ENCODE peak calls at places on chromosomes 5 and 9, in five cellular contexts. K, S, D, W and N are unnamed samples.

GRCh38 chr9:130985606-130986162 is 23.3 kb upstream of the LAMC3 start:
- DNase-seq in K (no peak), S (no peak), D (no peak), W (no peak), N (no peak)

GRCh38 chr5:133934822-133935793 is 33.3 kb downstream of the C5orf15 start:
- DNase-seq in K (no peak), S (no peak), D (peak), W (no peak), N (no peak)

GRCh38 chr5:107812570-107813141 is 141.9 kb upstream of the EFNA5 start:
- DNase-seq in K (no peak), S (no peak), D (no peak), W (no peak), N (peak)

GRCh38 chr5:108421713-108422112 is 39.8 kb upstream of the FBXL17 start:
- DNase-seq in K (no peak), S (no peak), D (no peak), W (no peak), N (no peak)

GRCh38 chr5:22651355-22651754 is 201.8 kb downstream of the CDH12 start:
- DNase-seq in K (no peak), S (no peak), D (no peak), W (no peak), N (no peak)

GRCh38 chr9:132673355-132673754 is 3.1 kb downstream of the GTF3C4 start:
- DNase-seq in K (no peak), S (peak), D (no peak), W (no peak), N (peak)

GRCh38 chr5:34841816-34842215 is 2.9 kb downstream of the TTC23L start:
- DNase-seq in K (no peak), S (no peak), D (no peak), W (no peak), N (no peak)

GRCh38 chr5:23284656-23285055 is 222.8 kb upstream of the PRDM9 start:
- DNase-seq in K (no peak), S (no peak), D (no peak), W (no peak), N (no peak)

GRCh38 chr5:91499943-91500531 is 116.9 kb upstream of the ARRDC3 start:
- DNase-seq in K (no peak), S (peak), D (no peak), W (no peak), N (peak)

GRCh38 chr9:85727500-85727899 is 14.3 kb downstream of the AGTPBP1 start:
- DNase-seq in K (no peak), S (no peak), D (no peak), W (no peak), N (peak)

GRCh38 chr9:22036866-22037626 is 27.9 kb upstream of the CDKN2B start:
- DNase-seq in K (no peak), S (no peak), D (no peak), W (no peak), N (no peak)

GRCh38 chr9:98678244-98678842 is 30.4 kb downstream of the GABBR2 start:
- DNase-seq in K (no peak), S (peak), D (peak), W (no peak), N (peak)

GRCh38 chr5:83551826-83552225 is 80.3 kb downstream of the VCAN start:
- DNase-seq in K (no peak), S (no peak), D (no peak), W (no peak), N (peak)

GRCh38 chr5:123460296-123460729 is 37.1 kb upstream of the CEP120 start:
- DNase-seq in K (peak), S (peak), D (no peak), W (no peak), N (no peak)

GRCh38 chr9:117919594-117919993 is 215.4 kb downstream of the TLR4 start:
- DNase-seq in K (no peak), S (no peak), D (no peak), W (no peak), N (no peak)

GRCh38 chr5:54654211-54654610 is 136.7 kb downstream of the SNX18 start:
- DNase-seq in K (no peak), S (no peak), D (no peak), W (no peak), N (no peak)

GRCh38 chr9:8632493-8632892 is 832.9 kb upstream of the DMAC1 start:
- DNase-seq in K (no peak), S (no peak), D (no peak), W (no peak), N (no peak)

GRCh38 chr5:66554211-66554610 is 42.0 kb upstream of the MAST4 start:
- DNase-seq in K (peak), S (no peak), D (no peak), W (no peak), N (peak)

GRCh38 chr9:115204827-115205506 is 87.0 kb upstream of the TNC start:
- DNase-seq in K (no peak), S (peak), D (no peak), W (no peak), N (no peak)

GRCh38 chr5:98341038-98341710 is 432.3 kb upstream of the RGMB start:
- DNase-seq in K (peak), S (no peak), D (no peak), W (no peak), N (peak)

GRCh38 chr9:76688471-76689238 is 75.6 kb upstream of the PCA3 start:
- DNase-seq in K (no peak), S (no peak), D (no peak), W (no peak), N (no peak)

GRCh38 chr5:50889790-50890189 is 223.4 kb downstream of the PARP8 start:
- DNase-seq in K (no peak), S (no peak), D (no peak), W (no peak), N (no peak)

GRCh38 chr5:180563994-180564393 is 27.3 kb downstream of the SCGB3A1 start:
- DNase-seq in K (no peak), S (no peak), D (no peak), W (no peak), N (no peak)

GRCh38 chr9:14908221-14909206 is 1.7 kb downstream of the FREM1 start:
- DNase-seq in K (peak), S (no peak), D (no peak), W (no peak), N (peak)

GRCh38 chr9:82354260-82354659 is 365.7 kb downstream of the SPATA31D1 start:
- DNase-seq in K (no peak), S (no peak), D (no peak), W (no peak), N (peak)

GRCh38 chr9:130444565-130445221 is at the start of gene ASS1:
- DNase-seq in K (peak), S (peak), D (no peak), W (no peak), N (peak)

GRCh38 chr5:171420429-171421231 is 1.2 kb downstream of the FGF18 start:
- DNase-seq in K (peak), S (no peak), D (peak), W (peak), N (peak)

GRCh38 chr5:171419663-171420428 is 399 bp downstream of the FGF18 start:
- DNase-seq in K (peak), S (peak), D (peak), W (peak), N (peak)

GRCh38 chr5:171416160-171417049 is 3.0 kb upstream of the FGF18 start:
- DNase-seq in K (no peak), S (no peak), D (no peak), W (no peak), N (no peak)

GRCh38 chr5:171418982-171419662 is at the start of gene FGF18:
- DNase-seq in K (peak), S (peak), D (peak), W (peak), N (peak)

GRCh38 chr5:171418316-171418981 is 998 bp upstream of the FGF18 start:
- DNase-seq in K (peak), S (peak), D (peak), W (peak), N (peak)
- H3K4me3 ChIP-seq in K (no peak), S (peak), D (peak), W (peak), N (peak)

GRCh38 chr9:84668204-84669007 is 1.1 kb upstream of the NTRK2 start:
- DNase-seq in K (peak), S (peak), D (peak), W (peak), N (peak)
- H3K4me3 ChIP-seq in K (peak), S (peak), D (peak), W (peak), N (peak)

DNA sequence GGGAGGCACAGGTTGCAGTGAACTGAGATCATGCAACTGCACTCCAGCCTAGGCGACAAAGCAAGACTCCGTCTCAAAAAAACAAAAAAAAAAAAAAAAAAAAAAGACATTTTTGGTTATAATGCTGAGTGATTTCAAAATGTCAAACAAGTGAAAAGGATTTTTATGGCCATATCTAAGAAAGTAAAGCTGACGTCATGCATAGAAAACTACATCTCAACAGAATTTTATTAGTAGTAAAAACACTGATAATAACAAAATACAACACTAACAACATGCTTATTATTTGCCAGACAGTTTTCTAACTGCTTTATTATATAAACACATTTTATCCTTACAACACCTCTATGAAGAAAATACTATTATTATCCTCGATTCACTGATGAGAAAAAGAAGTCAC is 833.0 kb upstream of the WWC1 start:
- DNase-seq in K (no peak), S (no peak), D (no peak), W (no peak), N (no peak)
- H3K4me3 ChIP-seq in K (no peak), S (no peak), D (no peak), W (no peak), N (no peak)

GRCh38 chr5:76818844-76819831 is at the start of gene F2RL1:
- DNase-seq in K (peak), S (peak), D (peak), W (no peak), N (peak)

GRCh38 chr5:76819851-76820280 is 1.0 kb downstream of the F2RL1 start:
- DNase-seq in K (peak), S (peak), D (peak), W (no peak), N (no peak)

GRCh38 chr5:76816110-76816831 is 2.6 kb upstream of the F2RL1 start:
- DNase-seq in K (no peak), S (no peak), D (no peak), W (no peak), N (no peak)

DNA sequence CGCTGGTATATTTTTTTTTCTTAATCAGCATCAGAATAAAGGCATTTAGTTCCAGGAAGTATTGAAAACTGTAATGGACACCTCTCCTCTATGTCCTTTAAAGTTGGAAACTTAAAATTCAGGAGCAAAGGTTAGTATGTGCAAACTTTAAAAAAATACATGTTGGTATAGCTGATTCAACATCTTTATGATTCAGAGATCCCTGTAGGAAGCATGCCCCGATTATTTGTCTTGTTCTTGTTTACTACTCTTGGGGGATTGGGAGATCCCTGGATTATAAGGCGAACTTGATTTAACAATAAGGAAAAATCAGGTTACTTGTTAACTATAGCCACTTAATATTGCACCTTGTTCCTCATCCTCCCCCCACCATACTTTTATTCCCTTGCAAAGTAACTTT is 1.7 kb downstream of the F2RL1 start:
- DNase-seq in K (no peak), S (peak), D (no peak), W (no peak), N (no peak)
- H3K4me3 ChIP-seq in K (no peak), S (peak), D (peak), W (no peak), N (no peak)

GRCh38 chr5:178072749-178073148 is 40.6 kb upstream of the N4BP3 start:
- DNase-seq in K (no peak), S (no peak), D (no peak), W (no peak), N (no peak)
- H3K4me3 ChIP-seq in K (no peak), S (no peak), D (no peak), W (no peak), N (no peak)

GRCh38 chr5:96816991-96817390 is 9.2 kb upstream of the ERAP1 start:
- DNase-seq in K (no peak), S (no peak), D (no peak), W (no peak), N (no peak)
- H3K4me3 ChIP-seq in K (no peak), S (no peak), D (peak), W (no peak), N (no peak)

GRCh38 chr9:88927510-88927909 is 63.8 kb upstream of the S1PR3 start:
- DNase-seq in K (no peak), S (no peak), D (no peak), W (no peak), N (no peak)
- H3K4me3 ChIP-seq in K (no peak), S (no peak), D (no peak), W (no peak), N (no peak)